ENCODE peak calls at places on chromosomes 2 and 18, in four cellular contexts. R is GM19239, F is M059J, K is adrenal gland. S is an unnamed sample.

GRCh38 chr18:3703732-3704176 is 253.8 kb downstream of the TGIF1 start:
- DNase-seq in K (peak), R (peak), F (peak), S (peak)

GRCh38 chr18:59054892-59055291 is 84.8 kb upstream of the SEC11C start:
- DNase-seq in R (no peak), K (peak), F (peak), S (no peak)

GRCh38 chr2:175017618-175018414 is 12.6 kb upstream of the CHN1 start:
- DNase-seq in K (no peak), F (no peak), R (no peak), S (no peak)

GRCh38 chr2:196925445-196925767 is 1.1 kb downstream of the PGAP1 start:
- DNase-seq in K (no peak), F (peak), R (no peak), S (no peak)

GRCh38 chr2:24164416-24164973 is 10.4 kb upstream of the FAM228A start:
- DNase-seq in R (peak), K (no peak), F (no peak), S (no peak)

GRCh38 chr2:138223321-138223720 is 259.0 kb downstream of the HNMT start:
- DNase-seq in F (peak), R (no peak), K (no peak), S (no peak)

GRCh38 chr2:67135201-67135600 is 261.9 kb upstream of the ETAA1 start:
- DNase-seq in R (no peak), F (no peak), K (no peak), S (no peak)

GRCh38 chr2:108786354-108787208 is at the start of gene CCDC138:
- DNase-seq in K (peak), R (peak), F (peak), S (peak)

GRCh38 chr2:31940920-31941319 is 69.9 kb downstream of the MEMO1 start:
- DNase-seq in K (no peak), F (no peak), R (no peak), S (no peak)

GRCh38 chr2:54646170-54646927 is 77.1 kb upstream of the EML6 start:
- DNase-seq in F (no peak), K (no peak), R (no peak), S (no peak)

GRCh38 chr2:196592912-196593881 is 46.3 kb upstream of the CCDC150 start:
- DNase-seq in F (peak), K (peak), R (peak), S (peak)

GRCh38 chr2:234881413-234882241 is 70.2 kb upstream of the SH3BP4 start:
- DNase-seq in K (peak), F (peak), R (peak), S (no peak)

S was measured in hypothalamus.